ENCODE peak calls at places on chromosomes 7 and 10, in eight cellular contexts. C, R, Y, W, X, Q, N and K are unnamed samples. For H3K27me3, the result is how much of the 10 kb centered on the place peaks cover.

GRCh38 chr10:42623929-42624328 is 14.4 kb downstream of the ZNF33B start:
- DNase-seq in C (no peak), Q (no peak), R (no peak), X (no peak), Y (no peak), W (no peak), N (no peak), K (no peak)

GRCh38 chr10:114915294-114915693 is 22.7 kb upstream of the TRUB1 start:
- DNase-seq in X (no peak), Y (no peak), W (no peak), R (no peak), C (no peak), Q (no peak), N (no peak), K (no peak)

GRCh38 chr10:5659702-5660528 is 6.5 kb downstream of the ASB13 start:
- DNase-seq in C (no peak), R (peak), N (peak), W (no peak), Y (no peak), Q (peak), X (no peak), K (no peak)

GRCh38 chr10:92957223-92958010 is 103.2 kb upstream of the CYP26C1 start:
- DNase-seq in W (no peak), Y (no peak), Q (no peak), C (no peak), N (no peak), X (no peak), R (no peak), K (no peak)

GRCh38 chr10:129131439-129132122 is 335.5 kb upstream of the MGMT start:
- DNase-seq in X (no peak), Q (no peak), C (no peak), W (no peak), Y (no peak), R (no peak), N (no peak), K (no peak)

GRCh38 chr7:37439282-37440021 is 9.2 kb downstream of the ELMO1 start:
- DNase-seq in R (no peak), N (no peak), W (no peak), X (no peak), Q (no peak), Y (no peak), C (no peak), K (no peak)

GRCh38 chr7:149036676-149037075 is 8.4 kb upstream of the PDIA4 start:
- DNase-seq in Q (no peak), N (no peak), W (no peak), R (no peak), Y (no peak), C (no peak), X (no peak), K (no peak)

GRCh38 chr7:41559426-41559825 is 143.5 kb downstream of the INHBA start:
- DNase-seq in N (peak), C (no peak), R (no peak), X (no peak), Q (no peak), W (no peak), Y (no peak), K (no peak)

GRCh38 chr10:17847586-17848296 is 38.6 kb downstream of the MRC1 start:
- DNase-seq in R (no peak), W (peak), X (no peak), Q (no peak), N (peak), Y (peak), C (no peak), K (no peak)

GRCh38 chr7:98619450-98620321 is 2.6 kb downstream of the NPTX2 start:
- DNase-seq in Q (no peak), W (peak), C (no peak), R (no peak), N (no peak), X (no peak), Y (no peak), K (no peak)

GRCh38 chr10:117804470-117805011 is 242.2 kb downstream of the RAB11FIP2 start:
- DNase-seq in Y (no peak), N (no peak), W (peak), C (no peak), R (no peak), X (no peak), Q (no peak), K (no peak)

GRCh38 chr7:74002474-74003017 is 25.4 kb upstream of the ELN start:
- DNase-seq in N (peak), Y (no peak), R (peak), C (no peak), W (no peak), X (no peak), Q (peak), K (no peak)

GRCh38 chr10:86968994-86969355 is 693 bp downstream of the ADIRF start:
- DNase-seq in R (no peak), W (no peak), N (no peak), Q (no peak), X (no peak), C (no peak), Y (no peak), K (peak)

GRCh38 chr7:128775744-128776474 is at the start of gene OPN1SW:
- DNase-seq in Q (no peak), R (no peak), W (no peak), X (no peak), C (no peak), Y (no peak), N (no peak), K (no peak)

GRCh38 chr7:31882187-31882586 is 188.0 kb downstream of the PDE1C start:
- DNase-seq in X (no peak), Y (no peak), C (no peak), R (no peak), N (no peak), Q (no peak), W (no peak), K (no peak)

DNA sequence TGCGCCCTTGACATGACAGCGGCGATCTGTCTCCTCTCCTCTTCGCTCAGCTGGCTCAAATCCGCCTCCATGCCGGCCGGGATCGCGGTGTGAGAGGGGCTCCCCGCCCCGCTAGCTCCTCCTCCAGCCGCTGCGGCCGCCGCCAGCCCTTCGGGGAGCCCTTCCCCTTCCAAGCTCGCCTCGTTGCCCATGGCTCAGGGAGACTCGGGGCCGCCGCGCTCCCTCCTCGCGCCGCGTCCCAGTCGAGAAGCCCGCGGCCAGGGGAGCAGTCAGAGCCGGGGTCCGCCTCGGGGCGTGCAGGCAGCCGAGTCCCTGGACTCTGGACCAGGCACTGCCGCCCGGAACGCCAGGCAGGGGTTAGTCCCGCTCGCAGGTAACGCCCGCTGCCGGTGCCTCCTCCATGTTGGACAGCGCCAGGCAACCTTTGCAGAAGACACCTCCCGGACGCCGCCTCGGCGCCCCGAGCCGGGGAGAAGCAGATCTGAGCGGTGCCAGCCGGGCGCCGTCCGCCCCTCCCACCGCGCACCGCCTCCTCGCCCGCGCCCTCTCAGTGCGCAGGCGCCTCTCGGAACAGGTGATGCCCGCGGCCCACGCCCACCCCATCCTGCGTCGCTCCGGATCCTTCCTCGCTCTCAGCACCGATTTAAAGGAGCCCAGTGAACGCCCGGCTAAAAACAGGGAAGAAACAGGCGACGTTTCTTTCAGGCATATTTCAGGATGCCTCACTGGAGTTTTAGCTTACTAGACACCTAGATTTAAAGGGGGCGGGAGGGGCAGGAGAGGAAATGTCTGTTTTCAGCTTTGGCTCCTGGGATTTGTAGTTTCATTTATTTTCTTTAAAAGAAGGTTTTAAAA is at the start of gene PCLO:
- DNase-seq in Q (peak), Y (peak), C (peak), R (peak), W (peak), N (peak), X (peak), K (peak)
- H3K4me3 ChIP-seq in Q (peak), Y (no peak), C (no peak), R (peak), W (peak), N (peak), X (peak), K (peak)

DNA sequence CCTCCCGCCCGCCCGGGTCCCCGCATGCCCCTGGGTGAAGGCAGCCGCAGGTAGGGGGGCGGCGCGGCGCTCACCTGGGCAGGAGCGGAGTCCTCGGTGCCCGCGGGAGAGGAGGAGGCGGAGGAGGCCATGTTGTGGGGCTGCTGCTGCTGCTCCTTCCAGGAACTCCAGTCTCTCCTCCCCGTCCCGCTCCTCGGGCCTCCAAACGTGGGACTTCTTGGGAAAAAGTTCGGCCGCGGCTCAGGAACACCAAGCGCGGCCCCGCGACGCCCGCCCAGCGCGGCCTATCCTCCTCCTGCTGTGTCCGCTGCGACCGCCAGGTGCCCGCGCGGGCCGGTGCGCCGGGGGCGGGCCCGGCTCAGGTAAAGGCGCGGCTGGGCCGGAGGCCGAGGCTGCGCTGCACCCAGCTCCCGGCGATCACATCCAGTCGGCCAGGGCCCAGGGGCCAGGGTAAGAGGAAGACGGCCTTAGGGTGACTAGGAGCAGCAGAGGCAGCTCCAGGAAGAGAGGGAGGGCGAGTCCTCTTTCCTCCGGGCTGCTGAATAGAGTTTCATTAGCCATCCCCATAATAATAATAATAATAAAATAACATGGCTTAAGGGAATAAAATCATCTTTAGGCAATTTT is 45.0 kb upstream of the CDK1 start:
- DNase-seq in Y (peak), C (peak), R (peak), X (peak), W (peak), Q (peak), N (peak), K (no peak)
- H3K27me3 ChIP-seq in Y (under half), C (under half), R (under half), X (half or more), W (under half), Q (under half), N (under half), K (under half)

GRCh38 chr10:122462533-122463465 is 1.4 kb downstream of the HTRA1 start:
- DNase-seq in N (peak), Y (no peak), W (peak), X (no peak), R (peak), C (no peak), Q (no peak), K (peak)
- H3K4me3 ChIP-seq in N (peak), Y (peak), W (peak), X (peak), R (peak), C (peak), Q (peak), K (peak)

GRCh38 chr10:30366351-30366750 is 17.3 kb upstream of the MTPAP start:
- DNase-seq in W (no peak), R (no peak), X (no peak), C (no peak), N (no peak), Y (no peak), Q (no peak), K (peak)

GRCh38 chr10:30366829-30367228 is 17.8 kb upstream of the MTPAP start:
- DNase-seq in Y (no peak), W (no peak), R (no peak), X (no peak), C (no peak), N (no peak), Q (no peak), K (no peak)

GRCh38 chr10:30365278-30365677 is 16.2 kb upstream of the MTPAP start:
- DNase-seq in R (no peak), C (no peak), N (peak), W (no peak), X (no peak), Q (no peak), Y (no peak), K (peak)

GRCh38 chr10:30365883-30366282 is 16.8 kb upstream of the MTPAP start:
- DNase-seq in Q (no peak), R (no peak), N (no peak), Y (no peak), W (no peak), X (no peak), C (no peak), K (peak)

DNA sequence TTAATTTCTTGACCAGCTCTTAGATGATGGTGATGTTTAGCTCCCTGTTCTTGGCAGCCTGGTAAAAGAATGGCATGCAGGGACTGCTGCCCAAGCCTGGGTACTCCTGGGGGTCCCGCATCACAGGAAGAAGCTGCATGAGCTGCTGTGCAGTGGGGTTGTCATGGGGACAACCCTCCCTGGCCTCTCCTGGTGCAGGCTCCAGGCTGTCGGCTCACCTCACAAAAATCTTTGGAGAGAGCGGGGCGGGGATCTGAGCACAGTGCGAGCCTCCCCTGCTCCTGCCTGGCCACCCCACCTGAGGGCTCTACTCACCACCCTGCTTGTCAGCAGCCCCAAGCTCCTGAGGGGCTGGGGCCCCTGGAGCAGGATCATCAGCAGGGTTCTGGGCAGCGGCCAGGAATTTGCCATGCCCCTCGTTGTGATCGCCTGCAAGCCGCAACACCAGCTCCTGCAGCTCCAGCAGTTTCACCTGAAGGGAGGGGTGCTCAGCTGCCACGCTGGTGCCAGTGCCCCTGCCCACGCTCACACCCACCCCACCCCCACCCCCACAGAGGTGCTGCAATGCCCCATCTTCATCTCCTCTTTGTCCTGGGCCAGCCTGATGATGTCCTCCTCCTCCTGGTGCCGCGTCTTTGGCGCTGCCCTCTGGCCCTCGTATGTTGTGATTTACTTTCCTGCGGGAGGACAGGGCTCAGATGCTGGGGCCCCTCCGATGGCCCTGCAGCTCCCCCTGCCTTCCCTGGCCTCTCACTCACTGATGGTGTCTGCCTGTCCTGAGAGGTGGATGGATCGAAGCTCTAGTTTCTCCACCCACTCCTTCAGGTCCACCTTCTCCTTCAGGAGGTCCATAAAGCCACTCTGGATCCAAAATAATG is 15.6 kb upstream of the MTPAP start:
- DNase-seq in R (no peak), X (no peak), N (no peak), Q (no peak), Y (no peak), W (no peak), C (no peak), K (no peak)
- H3K27me3 ChIP-seq in R (under half), X (under half), N (under half), Q (under half), Y (under half), W (under half), C (under half), K (under half)

GRCh38 chr7:76268376-76268775 is 34.1 kb upstream of the HSPB1 start:
- DNase-seq in Q (no peak), C (no peak), Y (no peak), R (no peak), N (no peak), W (no peak), X (no peak), K (no peak)
- H3K4me3 ChIP-seq in Q (no peak), C (no peak), Y (no peak), R (no peak), N (no peak), W (no peak), X (no peak), K (no peak)

GRCh38 chr7:155420116-155420515 is 37.8 kb upstream of the EN2 start:
- DNase-seq in W (no peak), X (no peak), C (no peak), Q (no peak), Y (no peak), R (no peak), N (no peak), K (no peak)
- H3K27me3 ChIP-seq in W (half or more), X (half or more), C (under half), Q (under half), Y (under half), R (under half), N (half or more), K (under half)

GRCh38 chr7:2522780-2523433 is 3.3 kb downstream of the LFNG start:
- DNase-seq in N (peak), Q (peak), X (peak), R (peak), C (no peak), W (no peak), Y (peak), K (no peak)
- H3K4me3 ChIP-seq in N (no peak), Q (peak), X (peak), R (peak), C (peak), W (no peak), Y (peak), K (peak)

GRCh38 chr7:32930378-32930777 is 26.9 kb upstream of the FKBP9 start:
- DNase-seq in N (no peak), Q (no peak), W (no peak), C (no peak), R (no peak), Y (no peak), X (no peak), K (no peak)

GRCh38 chr7:32929430-32930161 is 27.6 kb upstream of the FKBP9 start:
- DNase-seq in Y (no peak), R (no peak), W (no peak), X (no peak), Q (no peak), N (no peak), C (no peak), K (no peak)

GRCh38 chr7:32928785-32929184 is 28.5 kb upstream of the FKBP9 start:
- DNase-seq in C (no peak), X (no peak), Q (no peak), N (no peak), W (no peak), Y (no peak), R (no peak), K (no peak)
- H3K27me3 ChIP-seq in C (under half), X (under half), Q (under half), N (under half), W (under half), Y (under half), R (under half), K (under half)

GRCh38 chr7:77245015-77245755 is 45.6 kb upstream of the FGL2 start:
- DNase-seq in W (no peak), C (no peak), N (no peak), Q (no peak), Y (no peak), R (no peak), X (no peak), K (peak)
- H3K4me3 ChIP-seq in W (no peak), C (no peak), N (no peak), Q (no peak), Y (no peak), R (no peak), X (no peak), K (no peak)